ENCODE peak calls at places on chromosomes 3 and 15, in ten cellular contexts. J, O, H, G, N, K, L, A, D and T are unnamed samples.

GRCh38 chr3:23129817-23130216 is 73.3 kb upstream of the UBE2E2 start:
- DNase-seq in G (no peak), D (no peak), L (peak), H (no peak), O (no peak), N (no peak), K (no peak), J (no peak), A (no peak), T (no peak)

GRCh38 chr15:59157840-59158700 is 48.6 kb upstream of the LDHAL6B start:
- DNase-seq in K (no peak), N (no peak), G (no peak), H (no peak), A (no peak), D (no peak), J (no peak), L (no peak), O (no peak), T (no peak)

GRCh38 chr3:134820994-134821393 is 25.9 kb downstream of the EPHB1 start:
- DNase-seq in J (no peak), N (no peak), G (no peak), H (no peak), K (no peak), L (no peak), A (no peak), O (no peak), D (no peak), T (no peak)

GRCh38 chr15:65981837-65982696 is 112.8 kb downstream of the RAB11A start:
- DNase-seq in L (no peak), A (no peak), H (peak), O (no peak), D (peak), G (peak), K (peak), J (peak), N (peak), T (peak)

GRCh38 chr15:85289677-85290365 is 90.6 kb upstream of the AKAP13 start:
- DNase-seq in H (no peak), L (peak), K (no peak), N (peak), A (no peak), J (no peak), O (peak), D (peak), G (peak), T (peak)

GRCh38 chr15:75233504-75234190 is 24.5 kb upstream of the GOLGA6C start:
- DNase-seq in O (no peak), K (no peak), D (peak), N (no peak), H (no peak), A (no peak), L (no peak), J (no peak), G (no peak), T (no peak)

GRCh38 chr3:132443421-132443820 is 26.1 kb downstream of the DNAJC13 start:
- DNase-seq in D (no peak), J (no peak), N (no peak), G (no peak), H (no peak), O (no peak), A (no peak), K (no peak), L (peak), T (no peak)

GRCh38 chr3:42061711-42062408 is 29.3 kb upstream of the TRAK1 start:
- DNase-seq in O (peak), H (no peak), A (peak), N (peak), D (no peak), K (no peak), L (peak), G (no peak), J (no peak), T (peak)

GRCh38 chr3:142633073-142633472 is 36.9 kb downstream of the PLS1 start:
- DNase-seq in N (peak), J (no peak), K (no peak), L (no peak), H (no peak), O (no peak), D (no peak), G (no peak), A (no peak), T (no peak)

GRCh38 chr3:159645874-159646273 is 342.8 kb upstream of the IL12A start:
- DNase-seq in L (peak), K (no peak), N (no peak), O (peak), H (no peak), J (no peak), A (peak), G (no peak), D (no peak), T (no peak)

GRCh38 chr3:113264249-113264648 is 52.9 kb downstream of the BOC start:
- DNase-seq in O (no peak), G (no peak), L (no peak), D (no peak), K (no peak), J (no peak), N (peak), A (no peak), H (no peak), T (no peak)